ENCODE peak calls at places on chromosomes 6 and 20, in four cellular contexts. X, W, Z and U are unnamed samples.
A peak's percentile ranks its signal among the peaks of the same experiment; 100 is the strongest.

GRCh38 chr6:83536034-83536646 is 23.8 kb downstream of the PRSS35 start:
- DNase-seq in W (peak; percentile 48), X (peak; percentile 29), Z (peak; percentile 74), U (peak; percentile 46)

GRCh38 chr6:27605401-27606342 is 132.8 kb upstream of the ZNF184 start:
- DNase-seq in Z (peak; percentile 86), W (peak; percentile 55), X (peak; percentile 61), U (peak; percentile 66)

GRCh38 chr6:36777806-36778205 is 61.4 kb downstream of the CPNE5 start:
- DNase-seq in X (no peak), W (no peak), Z (no peak), U (no peak)

GRCh38 chr6:90274481-90275030 is 22.1 kb downstream of the BACH2 start:
- DNase-seq in X (no peak), W (no peak), Z (no peak), U (no peak)

GRCh38 chr6:169700296-169700695 is 1.5 kb downstream of the WDR27 start:
- DNase-seq in X (no peak), W (peak; percentile 24), Z (no peak), U (no peak)

GRCh38 chr6:38518511-38519304 is 121.0 kb downstream of the BTBD9 start:
- DNase-seq in W (no peak), Z (no peak), X (no peak), U (no peak)

GRCh38 chr6:74343804-74344203 is 647.8 kb downstream of the CD109 start:
- DNase-seq in W (no peak), Z (no peak), X (peak; percentile 4), U (no peak)

GRCh38 chr6:129672883-129673631 is 36.9 kb downstream of the ARHGAP18 start:
- DNase-seq in W (no peak), X (peak; percentile 55), Z (no peak), U (no peak)

GRCh38 chr20:18988701-18989100 is 175.1 kb downstream of the SCP2D1 start:
- DNase-seq in W (no peak), Z (no peak), X (no peak), U (no peak)

GRCh38 chr20:50248104-50248631 is 57.5 kb downstream of the CEBPB start:
- DNase-seq in Z (no peak), X (no peak), W (no peak), U (peak; percentile 48)

GRCh38 chr6:107712523-107713213 is 111.4 kb downstream of the SCML4 start:
- DNase-seq in X (no peak), W (no peak), Z (no peak), U (no peak)

GRCh38 chr6:14804001-14804401 is 441.9 kb upstream of the JARID2 start:
- DNase-seq in Z (no peak), W (no peak), X (no peak), U (no peak)

GRCh38 chr6:74705451-74705850 is 500.4 kb downstream of the COL12A1 start:
- DNase-seq in X (no peak), Z (no peak), W (no peak), U (no peak)

GRCh38 chr6:154370545-154370944 is 13.9 kb upstream of the IPCEF1 start:
- DNase-seq in X (peak; percentile 25), Z (no peak), W (peak; percentile 61), U (no peak)

GRCh38 chr20:17939622-17940446 is 28.8 kb downstream of the SNX5 start:
- DNase-seq in Z (no peak), X (no peak), W (no peak), U (no peak)

GRCh38 chr20:46348972-46349741 is 40.9 kb upstream of the CDH22 start:
- DNase-seq in Z (peak; percentile 81), W (peak; percentile 72), X (peak; percentile 46), U (peak; percentile 81)

GRCh38 chr20:13333793-13334192 is 112.7 kb downstream of the ISM1 start:
- DNase-seq in Z (no peak), X (no peak), W (no peak), U (no peak)

GRCh38 chr6:157579467-157580031 is 198.6 kb downstream of the ZDHHC14 start:
- DNase-seq in Z (no peak), X (no peak), W (no peak), U (no peak)

GRCh38 chr6:100475554-100476325 is 11.0 kb upstream of the SIM1 start:
- DNase-seq in X (no peak), W (no peak), Z (no peak), U (no peak)

GRCh38 chr6:24960991-24961475 is 25.3 kb upstream of the RIPOR2 start:
- DNase-seq in W (no peak), X (no peak), Z (no peak), U (no peak)

GRCh38 chr6:100153656-100154055 is 159.6 kb upstream of the MCHR2 start:
- DNase-seq in W (no peak), Z (no peak), X (no peak), U (no peak)

GRCh38 chr6:112311950-112312547 is 35.1 kb upstream of the RFPL4B start:
- DNase-seq in X (peak; percentile 7), W (peak; percentile 63), Z (no peak), U (peak; percentile 40)

GRCh38 chr20:20498081-20498861 is 130.4 kb downstream of the INSM1 start:
- DNase-seq in X (no peak), W (no peak), Z (no peak), U (no peak)

GRCh38 chr6:48894469-48894868 is 568.6 kb downstream of the MMUT start:
- DNase-seq in W (no peak), Z (no peak), X (no peak), U (no peak)

GRCh38 chr6:39664173-39664572 is 61.0 kb downstream of the KIF6 start:
- DNase-seq in X (no peak), Z (no peak), W (no peak), U (no peak)

GRCh38 chr6:26232950-26233607 is 131.9 kb upstream of the BTN3A2 start:
- DNase-seq in W (no peak), Z (no peak), X (no peak), U (no peak)
- TF ChIP-seq ELF4 in W (no peak), Z (no peak), X (no peak), U (no peak)

GRCh38 chr6:29631860-29632731 is 887 bp downstream of the GABBR1 start:
- DNase-seq in W (no peak), X (no peak), Z (peak; percentile 71), U (peak; percentile 91)
- TF ChIP-seq ELF4 in W (no peak), X (no peak), Z (no peak), U (no peak)

DNA sequence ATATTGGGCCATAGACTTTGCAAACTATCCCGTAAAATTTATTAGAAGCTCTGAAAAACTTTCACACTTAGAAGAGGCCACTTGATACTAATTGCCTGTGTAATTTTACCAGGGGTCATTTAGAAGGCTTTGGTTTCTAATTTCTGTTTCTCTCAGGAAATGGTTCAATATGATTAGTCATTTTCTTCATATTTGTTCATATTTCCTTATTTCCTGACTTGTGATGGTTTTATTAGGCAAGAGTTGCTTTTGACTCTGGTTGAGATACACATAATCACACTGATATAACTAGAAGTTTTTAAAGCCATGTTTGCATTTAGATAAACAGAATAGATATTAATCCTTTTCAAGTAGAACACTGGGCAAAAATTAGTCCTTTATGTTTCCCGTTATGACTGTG is 11.8 kb upstream of the HBS1L start:
- DNase-seq in W (no peak), X (no peak), Z (no peak), U (no peak)
- TF ChIP-seq ELF4 in W (no peak), X (no peak), Z (no peak), U (no peak)

DNA sequence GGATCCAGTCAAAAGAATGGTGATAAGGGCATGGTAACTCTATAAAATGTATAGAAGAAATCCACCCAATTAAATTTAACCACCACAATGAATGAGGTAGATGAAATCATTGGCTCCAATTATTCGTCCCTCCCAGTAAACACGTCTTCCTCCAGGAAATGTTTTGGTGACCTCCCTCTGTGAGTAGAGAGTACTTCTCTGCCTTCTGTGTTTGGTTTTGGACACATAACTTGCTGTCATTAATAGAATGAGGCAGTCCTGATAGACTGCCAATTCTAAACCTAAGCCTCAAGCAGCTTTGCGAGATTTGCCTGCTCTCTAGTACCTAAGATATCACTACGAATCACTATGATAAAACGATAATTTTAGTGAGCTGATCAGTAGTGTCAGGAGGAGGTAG is 632.8 kb downstream of the HDGFL1 start:
- DNase-seq in W (no peak), Z (no peak), X (no peak), U (no peak)
- TF ChIP-seq ELF4 in W (no peak), Z (no peak), X (no peak), U (no peak)

DNA sequence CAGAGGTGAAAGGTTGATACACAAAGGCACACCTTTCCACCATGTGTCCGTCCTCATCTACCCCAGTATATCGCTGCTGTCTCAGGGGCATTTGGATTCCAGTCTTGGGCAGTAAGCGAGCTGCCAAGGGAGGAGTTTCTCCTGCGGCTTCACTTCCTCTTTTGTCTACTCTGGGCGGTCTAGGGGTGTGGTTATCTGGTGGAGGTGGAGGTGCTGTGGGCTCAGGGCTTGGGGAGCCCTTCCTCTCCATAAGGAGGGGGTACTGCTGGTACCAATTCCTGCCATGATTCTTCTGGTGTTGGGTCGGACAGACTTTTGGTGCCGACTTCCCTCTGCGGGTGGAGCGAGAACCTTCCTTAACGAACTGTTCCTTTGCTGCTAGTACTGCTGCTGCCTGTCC is 31.9 kb upstream of the FABP7 start:
- DNase-seq in W (no peak), Z (no peak), X (no peak), U (no peak)
- TF ChIP-seq ELF4 in W (no peak), Z (no peak), X (no peak), U (no peak)

GRCh38 chr6:104284872-104285271 is 574.8 kb downstream of the HACE1 start:
- DNase-seq in X (no peak), Z (no peak), W (no peak), U (no peak)
- TF ChIP-seq ELF4 in X (no peak), Z (no peak), W (no peak), U (no peak)

GRCh38 chr6:33688006-33688405 is 23.5 kb downstream of the UQCC2 start:
- DNase-seq in W (no peak), Z (no peak), X (no peak), U (no peak)

GRCh38 chr6:33685411-33686224 is 25.9 kb downstream of the UQCC2 start:
- DNase-seq in Z (no peak), W (no peak), X (no peak), U (no peak)

GRCh38 chr6:33686981-33687975 is 24.2 kb downstream of the UQCC2 start:
- DNase-seq in Z (no peak), W (no peak), X (no peak), U (no peak)

GRCh38 chr6:33684983-33685382 is 26.5 kb downstream of the UQCC2 start:
- DNase-seq in W (no peak), X (no peak), Z (no peak), U (no peak)

GRCh38 chr6:33686225-33686742 is 25.2 kb downstream of the UQCC2 start:
- DNase-seq in Z (no peak), X (no peak), W (no peak), U (no peak)
- TF ChIP-seq ELF4 in Z (no peak), X (no peak), W (no peak), U (no peak)